ENCODE peak calls at places on chromosomes 2 and 18, in six cellular contexts. One of them, this sample, is unnamed.

GRCh38 chr18:13364721-13365205 is 146.2 kb downstream of the LDLRAD4 start:
- DNase-seq in AG04450: no peak
- DNase-seq in KBM-7: no peak
- DNase-seq in head of caudate nucleus: no peak
- DNase-seq in AG04449: no peak
- DNase-seq in omental fat pad: no peak
- DNase-seq in this sample: no peak

GRCh38 chr2:85649201-85650190 is 18.5 kb downstream of the SFTPB start:
- DNase-seq in AG04449: peak; percentile 37
- DNase-seq in omental fat pad: no peak
- DNase-seq in AG04450: peak; percentile 38
- DNase-seq in head of caudate nucleus: no peak
- DNase-seq in KBM-7: no peak
- DNase-seq in this sample: no peak

GRCh38 chr2:236167297-236168109 is 683 bp downstream of the GBX2 start:
- DNase-seq in KBM-7: peak; percentile 47
- DNase-seq in omental fat pad: no peak
- DNase-seq in AG04450: no peak
- DNase-seq in AG04449: no peak
- DNase-seq in head of caudate nucleus: no peak
- DNase-seq in this sample: no peak

GRCh38 chr2:17538022-17538843 is 2.3 kb upstream of the VSNL1 start:
- DNase-seq in omental fat pad: no peak
- DNase-seq in AG04450: no peak
- DNase-seq in AG04449: no peak
- DNase-seq in head of caudate nucleus: no peak
- DNase-seq in KBM-7: peak; percentile 3
- DNase-seq in this sample: no peak

GRCh38 chr18:55265916-55266488 is 306.7 kb upstream of the CCDC68 start:
- DNase-seq in AG04449: no peak
- DNase-seq in omental fat pad: no peak
- DNase-seq in AG04450: no peak
- DNase-seq in KBM-7: peak; percentile 16
- DNase-seq in head of caudate nucleus: no peak
- DNase-seq in this sample: no peak

GRCh38 chr2:4507706-4508105 is 804.3 kb downstream of the DCDC2C start:
- DNase-seq in KBM-7: no peak
- DNase-seq in AG04449: no peak
- DNase-seq in omental fat pad: no peak
- DNase-seq in head of caudate nucleus: no peak
- DNase-seq in AG04450: no peak
- DNase-seq in this sample: no peak

GRCh38 chr2:6772366-6772710 is 93.4 kb downstream of the CMPK2 start:
- DNase-seq in AG04450: no peak
- DNase-seq in KBM-7: no peak
- DNase-seq in AG04449: no peak
- DNase-seq in omental fat pad: no peak
- DNase-seq in head of caudate nucleus: no peak
- DNase-seq in this sample: no peak

GRCh38 chr2:242035858-242036652 is 166.5 kb downstream of the RTP5 start:
- DNase-seq in AG04450: no peak
- DNase-seq in head of caudate nucleus: no peak
- DNase-seq in omental fat pad: no peak
- DNase-seq in KBM-7: no peak
- DNase-seq in AG04449: no peak
- DNase-seq in this sample: no peak

GRCh38 chr2:82993631-82994030 is 1465.4 kb downstream of the SUCLG1 start:
- DNase-seq in AG04450: no peak
- DNase-seq in omental fat pad: no peak
- DNase-seq in KBM-7: no peak
- DNase-seq in AG04449: peak; percentile 4
- DNase-seq in head of caudate nucleus: no peak
- DNase-seq in this sample: no peak

GRCh38 chr2:61786876-61787275 is 67.0 kb downstream of the FAM161A start:
- DNase-seq in AG04450: no peak
- DNase-seq in head of caudate nucleus: no peak
- DNase-seq in AG04449: no peak
- DNase-seq in omental fat pad: no peak
- DNase-seq in KBM-7: no peak
- DNase-seq in this sample: no peak

GRCh38 chr2:916935-917334 is 33.7 kb upstream of the SNTG2 start:
- DNase-seq in AG04449: no peak
- DNase-seq in AG04450: no peak
- DNase-seq in KBM-7: no peak
- DNase-seq in head of caudate nucleus: no peak
- DNase-seq in omental fat pad: no peak
- DNase-seq in this sample: no peak

GRCh38 chr2:196520610-196521009 is 118.9 kb upstream of the CCDC150 start:
- DNase-seq in KBM-7: no peak
- DNase-seq in AG04450: no peak
- DNase-seq in omental fat pad: no peak
- DNase-seq in head of caudate nucleus: no peak
- DNase-seq in AG04449: no peak
- DNase-seq in this sample: no peak

GRCh38 chr2:104028066-104028465 is 825.8 kb upstream of the POU3F3 start:
- DNase-seq in omental fat pad: no peak
- DNase-seq in AG04450: no peak
- DNase-seq in head of caudate nucleus: no peak
- DNase-seq in KBM-7: no peak
- DNase-seq in AG04449: no peak
- DNase-seq in this sample: no peak

GRCh38 chr18:6729247-6730091 is at the start of gene ARHGAP28:
- DNase-seq in AG04450: peak; percentile 86
- DNase-seq in head of caudate nucleus: peak; percentile 4
- DNase-seq in KBM-7: peak; percentile 67
- DNase-seq in AG04449: no peak
- DNase-seq in omental fat pad: peak; percentile 41
- DNase-seq in this sample: peak; percentile 74

GRCh38 chr2:185970148-185970852 is 231.7 kb downstream of the FSIP2 start:
- DNase-seq in head of caudate nucleus: no peak
- DNase-seq in KBM-7: no peak
- DNase-seq in AG04450: no peak
- DNase-seq in omental fat pad: no peak
- DNase-seq in AG04449: no peak
- DNase-seq in this sample: no peak

GRCh38 chr2:127048969-127049897 is 57.7 kb downstream of the BIN1 start:
- DNase-seq in KBM-7: no peak
- DNase-seq in omental fat pad: no peak
- DNase-seq in AG04450: no peak
- DNase-seq in head of caudate nucleus: no peak
- DNase-seq in AG04449: no peak
- DNase-seq in this sample: no peak

GRCh38 chr2:224038049-224038829 is 847 bp downstream of the SERPINE2 start:
- DNase-seq in AG04449: no peak
- DNase-seq in head of caudate nucleus: no peak
- DNase-seq in AG04450: no peak
- DNase-seq in KBM-7: peak; percentile 51
- DNase-seq in omental fat pad: no peak
- DNase-seq in this sample: peak; percentile 52

GRCh38 chr2:176518823-176519222 is 249.6 kb downstream of the MTX2 start:
- DNase-seq in AG04450: no peak
- DNase-seq in KBM-7: no peak
- DNase-seq in head of caudate nucleus: no peak
- DNase-seq in AG04449: no peak
- DNase-seq in omental fat pad: no peak
- DNase-seq in this sample: no peak

GRCh38 chr18:62374410-62374965 is 49.4 kb downstream of the TNFRSF11A start:
- DNase-seq in omental fat pad: no peak
- DNase-seq in AG04449: no peak
- DNase-seq in head of caudate nucleus: no peak
- DNase-seq in AG04450: no peak
- DNase-seq in KBM-7: no peak
- DNase-seq in this sample: no peak

GRCh38 chr2:209473930-209474419 is 50.1 kb downstream of the MAP2 start:
- DNase-seq in KBM-7: peak; percentile 11
- DNase-seq in AG04449: peak; percentile 92
- DNase-seq in AG04450: peak; percentile 70
- DNase-seq in head of caudate nucleus: no peak
- DNase-seq in omental fat pad: no peak
- DNase-seq in this sample: peak; percentile 11

GRCh38 chr2:147297820-147298219 is 547.0 kb upstream of the ACVR2A start:
- DNase-seq in head of caudate nucleus: no peak
- DNase-seq in KBM-7: no peak
- DNase-seq in AG04449: no peak
- DNase-seq in omental fat pad: no peak
- DNase-seq in AG04450: no peak
- DNase-seq in this sample: peak; percentile 12

GRCh38 chr2:1032030-1032429 is 81.4 kb downstream of the SNTG2 start:
- DNase-seq in omental fat pad: no peak
- DNase-seq in AG04450: no peak
- DNase-seq in AG04449: no peak
- DNase-seq in KBM-7: no peak
- DNase-seq in head of caudate nucleus: no peak
- DNase-seq in this sample: peak; percentile 12

GRCh38 chr2:125259441-125259840 is 1234.4 kb downstream of the CNTNAP5 start:
- DNase-seq in KBM-7: no peak
- DNase-seq in AG04450: no peak
- DNase-seq in AG04449: no peak
- DNase-seq in omental fat pad: no peak
- DNase-seq in head of caudate nucleus: no peak
- DNase-seq in this sample: no peak

GRCh38 chr2:86039178-86039962 is 66.3 kb downstream of the POLR1A start:
- DNase-seq in KBM-7: no peak
- DNase-seq in omental fat pad: peak; percentile 10
- DNase-seq in AG04449: no peak
- DNase-seq in head of caudate nucleus: no peak
- DNase-seq in AG04450: no peak
- DNase-seq in this sample: peak; percentile 49

GRCh38 chr2:96091141-96091710 is 25.1 kb downstream of the ADRA2B start:
- DNase-seq in head of caudate nucleus: no peak
- DNase-seq in KBM-7: no peak
- DNase-seq in AG04450: no peak
- DNase-seq in AG04449: no peak
- DNase-seq in omental fat pad: peak; percentile 6
- DNase-seq in this sample: no peak

GRCh38 chr2:238336151-238336550 is 15.8 kb downstream of the TRAF3IP1 start:
- DNase-seq in AG04450: no peak
- DNase-seq in AG04449: no peak
- DNase-seq in head of caudate nucleus: no peak
- DNase-seq in KBM-7: no peak
- DNase-seq in omental fat pad: no peak
- DNase-seq in this sample: no peak

GRCh38 chr2:143426296-143426695 is 297.1 kb downstream of the ARHGAP15 start:
- DNase-seq in AG04449: peak; percentile 77
- DNase-seq in head of caudate nucleus: no peak
- DNase-seq in omental fat pad: no peak
- DNase-seq in KBM-7: no peak
- DNase-seq in AG04450: peak; percentile 51
- DNase-seq in this sample: no peak

GRCh38 chr2:1546023-1546591 is 132.8 kb downstream of the TPO start:
- DNase-seq in head of caudate nucleus: no peak
- DNase-seq in AG04450: peak; percentile 37
- DNase-seq in AG04449: no peak
- DNase-seq in KBM-7: peak; percentile 63
- DNase-seq in omental fat pad: no peak
- DNase-seq in this sample: peak; percentile 53

GRCh38 chr18:3040881-3041280 is 27.9 kb upstream of the LPIN2 start:
- DNase-seq in omental fat pad: no peak
- DNase-seq in AG04450: no peak
- DNase-seq in AG04449: no peak
- DNase-seq in head of caudate nucleus: no peak
- DNase-seq in KBM-7: no peak
- DNase-seq in this sample: no peak

GRCh38 chr2:149050188-149050587 is 11.7 kb downstream of the LYPD6B start:
- DNase-seq in KBM-7: no peak
- DNase-seq in AG04450: no peak
- DNase-seq in omental fat pad: no peak
- DNase-seq in AG04449: peak; percentile 44
- DNase-seq in head of caudate nucleus: no peak
- DNase-seq in this sample: no peak

GRCh38 chr2:42788882-42789281 is 3.5 kb downstream of the HAAO start:
- DNase-seq in omental fat pad: no peak
- DNase-seq in AG04449: no peak
- DNase-seq in head of caudate nucleus: no peak
- DNase-seq in AG04450: no peak
- DNase-seq in KBM-7: no peak
- DNase-seq in this sample: no peak

GRCh38 chr2:65161551-65162100 is 31.7 kb upstream of the RAB1A start:
- DNase-seq in AG04449: no peak
- DNase-seq in AG04450: no peak
- DNase-seq in omental fat pad: no peak
- DNase-seq in head of caudate nucleus: no peak
- DNase-seq in KBM-7: no peak
- DNase-seq in this sample: no peak

This sample was measured in RPMI8226.